ENCODE peak calls at places on chromosomes 3 and 15, in six cellular contexts. One of them, this sample, is unnamed.

GRCh38 chr3:46674031-46674592 is 19.4 kb downstream of the ALS2CL start:
- DNase-seq in WTC11: peak
- DNase-seq in glutamatergic neuron: no peak
- DNase-seq in Peyer's patch: no peak
- DNase-seq in GM12865: no peak
- DNase-seq in CD4-positive, alpha-beta T cell: no peak
- DNase-seq in this sample: no peak

GRCh38 chr3:50078622-50079021 is 10.1 kb upstream of the RBM5 start:
- DNase-seq in WTC11: no peak
- DNase-seq in glutamatergic neuron: no peak
- DNase-seq in Peyer's patch: no peak
- DNase-seq in GM12865: no peak
- DNase-seq in CD4-positive, alpha-beta T cell: no peak
- DNase-seq in this sample: no peak

GRCh38 chr3:11601446-11602241 is 42.1 kb downstream of the VGLL4 start:
- DNase-seq in WTC11: no peak
- DNase-seq in glutamatergic neuron: no peak
- DNase-seq in Peyer's patch: peak
- DNase-seq in GM12865: peak
- DNase-seq in CD4-positive, alpha-beta T cell: no peak
- DNase-seq in this sample: peak

GRCh38 chr3:194265505-194265892 is 85.6 kb downstream of the CPN2 start:
- DNase-seq in WTC11: no peak
- DNase-seq in glutamatergic neuron: peak
- DNase-seq in Peyer's patch: no peak
- DNase-seq in GM12865: no peak
- DNase-seq in CD4-positive, alpha-beta T cell: no peak
- DNase-seq in this sample: no peak

GRCh38 chr3:183279371-183279770 is 26.3 kb downstream of the B3GNT5 start:
- DNase-seq in WTC11: no peak
- DNase-seq in glutamatergic neuron: peak
- DNase-seq in Peyer's patch: no peak
- DNase-seq in GM12865: no peak
- DNase-seq in CD4-positive, alpha-beta T cell: no peak
- DNase-seq in this sample: no peak

GRCh38 chr15:66932634-66933024 is 132.8 kb upstream of the SMAD3 start:
- DNase-seq in WTC11: no peak
- DNase-seq in glutamatergic neuron: no peak
- DNase-seq in Peyer's patch: no peak
- DNase-seq in GM12865: no peak
- DNase-seq in CD4-positive, alpha-beta T cell: no peak
- DNase-seq in this sample: no peak

GRCh38 chr15:52100807-52101206 is 11.8 kb downstream of the BCL2L10 start:
- DNase-seq in WTC11: no peak
- DNase-seq in glutamatergic neuron: no peak
- DNase-seq in Peyer's patch: peak
- DNase-seq in GM12865: peak
- DNase-seq in CD4-positive, alpha-beta T cell: no peak
- DNase-seq in this sample: no peak

GRCh38 chr3:47239929-47240328 is 42.7 kb downstream of the KIF9 start:
- DNase-seq in WTC11: no peak
- DNase-seq in glutamatergic neuron: no peak
- DNase-seq in Peyer's patch: no peak
- DNase-seq in GM12865: no peak
- DNase-seq in CD4-positive, alpha-beta T cell: no peak
- DNase-seq in this sample: no peak

GRCh38 chr15:98649621-98649995 is 1.3 kb downstream of the IGF1R start:
- DNase-seq in WTC11: no peak
- DNase-seq in glutamatergic neuron: peak
- DNase-seq in Peyer's patch: no peak
- DNase-seq in GM12865: peak
- DNase-seq in CD4-positive, alpha-beta T cell: peak
- DNase-seq in this sample: no peak

GRCh38 chr3:57062119-57062631 is 1.7 kb downstream of the SPATA12 start:
- DNase-seq in WTC11: peak
- DNase-seq in glutamatergic neuron: no peak
- DNase-seq in Peyer's patch: no peak
- DNase-seq in GM12865: no peak
- DNase-seq in CD4-positive, alpha-beta T cell: no peak
- DNase-seq in this sample: no peak

GRCh38 chr15:60704129-60704528 is 225.2 kb upstream of the ICE2 start:
- DNase-seq in WTC11: no peak
- DNase-seq in glutamatergic neuron: no peak
- DNase-seq in Peyer's patch: no peak
- DNase-seq in GM12865: no peak
- DNase-seq in CD4-positive, alpha-beta T cell: peak
- DNase-seq in this sample: no peak

GRCh38 chr15:70761931-70762468 is 1.4 kb downstream of the UACA start:
- DNase-seq in WTC11: no peak
- DNase-seq in glutamatergic neuron: no peak
- DNase-seq in Peyer's patch: no peak
- DNase-seq in GM12865: no peak
- DNase-seq in CD4-positive, alpha-beta T cell: no peak
- DNase-seq in this sample: no peak

GRCh38 chr3:127417709-127418559 is 130.1 kb upstream of the PRR20G start:
- DNase-seq in WTC11: no peak
- DNase-seq in glutamatergic neuron: no peak
- DNase-seq in Peyer's patch: no peak
- DNase-seq in GM12865: no peak
- DNase-seq in CD4-positive, alpha-beta T cell: no peak
- DNase-seq in this sample: no peak

GRCh38 chr3:33908209-33908851 is 109.9 kb downstream of the PDCD6IP start:
- DNase-seq in WTC11: no peak
- DNase-seq in glutamatergic neuron: no peak
- DNase-seq in Peyer's patch: no peak
- DNase-seq in GM12865: no peak
- DNase-seq in CD4-positive, alpha-beta T cell: no peak
- DNase-seq in this sample: no peak

GRCh38 chr15:52252781-52253180 is 42.8 kb downstream of the MYO5C start:
- DNase-seq in WTC11: no peak
- DNase-seq in glutamatergic neuron: no peak
- DNase-seq in Peyer's patch: no peak
- DNase-seq in GM12865: no peak
- DNase-seq in CD4-positive, alpha-beta T cell: no peak
- DNase-seq in this sample: no peak

GRCh38 chr3:101676765-101677435 is at the start of gene ZBTB11:
- DNase-seq in WTC11: peak
- DNase-seq in glutamatergic neuron: peak
- DNase-seq in Peyer's patch: peak
- DNase-seq in GM12865: peak
- DNase-seq in CD4-positive, alpha-beta T cell: peak
- DNase-seq in this sample: peak

GRCh38 chr3:144746631-144747030 is 775.0 kb downstream of the DIPK2A start:
- DNase-seq in WTC11: no peak
- DNase-seq in glutamatergic neuron: no peak
- DNase-seq in Peyer's patch: no peak
- DNase-seq in GM12865: no peak
- DNase-seq in CD4-positive, alpha-beta T cell: no peak
- DNase-seq in this sample: no peak

GRCh38 chr15:96583671-96584070 is 253.2 kb downstream of the NR2F2 start:
- DNase-seq in WTC11: no peak
- DNase-seq in glutamatergic neuron: no peak
- DNase-seq in Peyer's patch: no peak
- DNase-seq in GM12865: no peak
- DNase-seq in CD4-positive, alpha-beta T cell: no peak
- DNase-seq in this sample: no peak

GRCh38 chr3:13566462-13566748 is 17.5 kb downstream of the FBLN2 start:
- DNase-seq in WTC11: no peak
- DNase-seq in glutamatergic neuron: no peak
- DNase-seq in Peyer's patch: no peak
- DNase-seq in GM12865: no peak
- DNase-seq in CD4-positive, alpha-beta T cell: no peak
- DNase-seq in this sample: no peak

GRCh38 chr3:196604548-196604947 is 34.9 kb upstream of the NRROS start:
- DNase-seq in WTC11: no peak
- DNase-seq in glutamatergic neuron: no peak
- DNase-seq in Peyer's patch: peak
- DNase-seq in GM12865: peak
- DNase-seq in CD4-positive, alpha-beta T cell: peak
- DNase-seq in this sample: peak

GRCh38 chr15:40006003-40006402 is 33.0 kb downstream of the SRP14 start:
- DNase-seq in WTC11: no peak
- DNase-seq in glutamatergic neuron: no peak
- DNase-seq in Peyer's patch: no peak
- DNase-seq in GM12865: no peak
- DNase-seq in CD4-positive, alpha-beta T cell: no peak
- DNase-seq in this sample: no peak

GRCh38 chr15:42133892-42134502 is 22.4 kb downstream of the PLA2G4F start:
- DNase-seq in WTC11: peak
- DNase-seq in glutamatergic neuron: peak
- DNase-seq in Peyer's patch: peak
- DNase-seq in GM12865: peak
- DNase-seq in CD4-positive, alpha-beta T cell: peak
- DNase-seq in this sample: peak

GRCh38 chr15:89096664-89097063 is 8.4 kb downstream of the ABHD2 start:
- DNase-seq in WTC11: no peak
- DNase-seq in glutamatergic neuron: no peak
- DNase-seq in Peyer's patch: no peak
- DNase-seq in GM12865: no peak
- DNase-seq in CD4-positive, alpha-beta T cell: no peak
- DNase-seq in this sample: no peak

GRCh38 chr15:67331676-67332075 is 77.1 kb downstream of the IQCH start:
- DNase-seq in WTC11: no peak
- DNase-seq in glutamatergic neuron: no peak
- DNase-seq in Peyer's patch: no peak
- DNase-seq in GM12865: no peak
- DNase-seq in CD4-positive, alpha-beta T cell: no peak
- DNase-seq in this sample: no peak

GRCh38 chr3:154301556-154301955 is 22.7 kb downstream of the DHX36 start:
- DNase-seq in WTC11: no peak
- DNase-seq in glutamatergic neuron: no peak
- DNase-seq in Peyer's patch: no peak
- DNase-seq in GM12865: no peak
- DNase-seq in CD4-positive, alpha-beta T cell: no peak
- DNase-seq in this sample: no peak
- TF ChIP-seq CTCF in WTC11: no peak
- TF ChIP-seq CTCF in glutamatergic neuron: no peak
- TF ChIP-seq CTCF in Peyer's patch: no peak
- TF ChIP-seq CTCF in GM12865: no peak
- TF ChIP-seq CTCF in CD4-positive, alpha-beta T cell: no peak
- TF ChIP-seq CTCF in this sample: no peak

DNA sequence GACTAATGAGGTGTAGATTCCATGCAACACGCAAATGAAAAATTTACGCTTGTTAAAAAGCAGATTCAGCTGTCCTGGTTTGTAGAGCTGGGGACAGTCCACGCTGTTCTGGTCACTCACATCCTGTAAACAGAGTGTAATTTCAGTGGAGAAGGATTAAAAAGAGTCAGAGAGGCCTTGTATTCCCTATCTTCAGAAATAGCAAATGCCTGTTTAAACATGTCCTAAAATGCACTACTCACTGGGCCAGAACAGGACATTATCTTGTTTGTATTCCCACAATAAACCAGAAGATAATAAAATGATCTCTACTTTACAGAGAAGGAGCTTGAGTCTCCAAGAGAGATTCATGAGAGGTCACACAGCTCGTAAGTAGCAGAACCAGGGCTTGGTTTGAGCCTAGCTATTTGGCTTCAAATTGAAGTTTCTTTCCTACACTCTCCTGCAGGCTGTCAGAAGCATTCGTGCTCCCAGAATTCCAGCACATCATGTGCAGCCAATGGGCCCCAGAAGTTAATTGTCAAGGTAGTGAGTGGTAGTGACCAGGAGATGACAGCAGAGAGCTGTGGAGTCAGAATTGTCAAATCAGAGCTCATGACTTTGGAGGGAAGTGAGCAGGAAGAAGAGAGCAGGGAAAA is 242.5 kb downstream of the ATP8B4 start:
- DNase-seq in WTC11: peak
- DNase-seq in glutamatergic neuron: no peak
- DNase-seq in Peyer's patch: no peak
- DNase-seq in GM12865: no peak
- DNase-seq in CD4-positive, alpha-beta T cell: no peak
- DNase-seq in this sample: no peak
- TF ChIP-seq CTCF in WTC11: peak
- TF ChIP-seq CTCF in glutamatergic neuron: no peak
- TF ChIP-seq CTCF in Peyer's patch: no peak
- TF ChIP-seq CTCF in GM12865: peak
- TF ChIP-seq CTCF in CD4-positive, alpha-beta T cell: no peak
- TF ChIP-seq CTCF in this sample: peak

GRCh38 chr3:41288785-41289184 is 89.5 kb downstream of the CTNNB1 start:
- DNase-seq in WTC11: peak
- DNase-seq in glutamatergic neuron: no peak
- DNase-seq in Peyer's patch: no peak
- DNase-seq in GM12865: no peak
- DNase-seq in CD4-positive, alpha-beta T cell: no peak
- DNase-seq in this sample: no peak
- TF ChIP-seq CTCF in WTC11: no peak
- TF ChIP-seq CTCF in glutamatergic neuron: no peak
- TF ChIP-seq CTCF in Peyer's patch: no peak
- TF ChIP-seq CTCF in GM12865: no peak
- TF ChIP-seq CTCF in CD4-positive, alpha-beta T cell: no peak
- TF ChIP-seq CTCF in this sample: no peak

DNA sequence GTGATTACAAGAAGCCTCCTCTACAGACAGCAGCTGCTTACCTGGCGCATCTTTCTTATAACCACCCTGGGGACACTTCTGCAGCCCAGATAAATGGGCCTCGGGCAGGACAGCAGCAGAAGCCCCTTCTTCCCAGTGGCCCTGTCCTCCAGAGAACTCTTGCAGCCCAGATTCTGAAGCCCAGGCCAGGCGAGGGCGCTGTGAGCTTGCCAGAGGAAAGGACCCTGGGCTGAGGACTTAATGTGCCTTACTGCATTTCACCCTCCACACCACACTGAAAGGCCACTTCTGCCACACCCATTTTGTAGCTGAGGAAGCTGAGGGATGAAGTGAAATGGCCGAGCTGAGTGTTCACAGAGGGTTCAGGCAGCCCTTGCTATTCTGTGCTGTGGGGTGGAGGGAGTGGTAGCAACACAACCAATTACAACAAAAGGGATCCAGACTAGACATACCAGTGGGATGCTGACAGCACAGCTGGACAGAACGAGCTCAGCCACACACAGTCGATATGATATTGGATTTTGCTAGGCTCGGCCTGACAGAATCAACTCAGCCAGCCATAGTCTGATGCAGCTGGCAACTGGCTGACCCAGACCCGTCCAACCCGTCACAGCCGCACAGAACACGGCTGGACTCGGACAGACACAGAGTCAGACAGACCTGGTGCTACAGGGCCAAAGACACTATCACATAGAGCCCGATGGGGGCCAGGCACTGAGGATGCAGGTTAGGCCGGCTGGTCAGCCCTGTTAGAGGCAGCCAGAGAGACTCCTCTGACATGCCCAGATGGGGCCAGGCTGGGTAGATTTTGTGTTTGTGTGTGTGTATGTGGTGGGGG is 7.3 kb downstream of the ACOX2 start:
- DNase-seq in WTC11: peak
- DNase-seq in glutamatergic neuron: peak
- DNase-seq in Peyer's patch: no peak
- DNase-seq in GM12865: peak
- DNase-seq in CD4-positive, alpha-beta T cell: no peak
- DNase-seq in this sample: no peak
- TF ChIP-seq CTCF in WTC11: peak
- TF ChIP-seq CTCF in glutamatergic neuron: no peak
- TF ChIP-seq CTCF in Peyer's patch: no peak
- TF ChIP-seq CTCF in GM12865: peak
- TF ChIP-seq CTCF in CD4-positive, alpha-beta T cell: no peak
- TF ChIP-seq CTCF in this sample: peak